ENCODE peak calls at places on chromosomes 12 and 14, in four cellular contexts. S is tibial nerve, Z is iris pigment epithelial cell, J is cardiac fibroblast. U is an unnamed sample.

GRCh38 chr12:12083688-12084087 is 12.9 kb downstream of the BCL2L14 start:
- DNase-seq in S (no peak), Z (no peak), J (no peak), U (no peak)

GRCh38 chr14:61493239-61493638 is 171.9 kb downstream of the PRKCH start:
- DNase-seq in S (no peak), Z (peak; percentile 81), J (peak; percentile 91), U (no peak)

GRCh38 chr14:72565200-72565599 is 328.7 kb downstream of the DPF3 start:
- DNase-seq in S (no peak), Z (no peak), J (no peak), U (no peak)

GRCh38 chr12:121810234-121810817 is 6.5 kb downstream of the SETD1B start:
- DNase-seq in S (no peak), Z (no peak), J (no peak), U (no peak)

GRCh38 chr14:86221755-86222154 is 691.8 kb downstream of the FLRT2 start:
- DNase-seq in S (no peak), Z (no peak), J (no peak), U (no peak)

GRCh38 chr12:124411291-124411878 is 116.5 kb downstream of the RFLNA start:
- DNase-seq in S (peak; percentile 72), Z (peak; percentile 92), J (peak; percentile 97), U (no peak)

GRCh38 chr12:52277486-52278245 is 3.2 kb downstream of the KRT86 start:
- DNase-seq in S (no peak), Z (no peak), J (no peak), U (no peak)

GRCh38 chr14:91983571-91983970 is 36.1 kb upstream of the FBLN5 start:
- DNase-seq in S (no peak), Z (peak; percentile 51), J (peak; percentile 72), U (no peak)

GRCh38 chr14:52025310-52025709 is 36.0 kb downstream of the RTRAF start:
- DNase-seq in S (no peak), Z (peak; percentile 97), J (peak; percentile 97), U (no peak)

GRCh38 chr12:46556105-46556559 is 183.6 kb upstream of the SLC38A2 start:
- DNase-seq in S (no peak), Z (peak; percentile 98), J (peak; percentile 95), U (no peak)

GRCh38 chr14:91369628-91370445 is 47.8 kb downstream of the CCDC88C start:
- DNase-seq in S (no peak), Z (no peak), J (no peak), U (no peak)

GRCh38 chr12:115489253-115489652 is 788.2 kb downstream of the MED13L start:
- DNase-seq in S (no peak), Z (no peak), J (no peak), U (no peak)

GRCh38 chr12:19088576-19088975 is 41.0 kb upstream of the PLEKHA5 start:
- DNase-seq in S (no peak), Z (no peak), J (no peak), U (no peak)

GRCh38 chr14:94217116-94217515 is 43.0 kb downstream of the PPP4R4 start:
- DNase-seq in S (no peak), Z (no peak), J (no peak), U (no peak)

GRCh38 chr14:98907271-98907670 is 364.7 kb downstream of the BCL11B start:
- DNase-seq in S (no peak), Z (no peak), J (no peak), U (no peak)